ENCODE peak calls at places on chromosomes 13 and 19, in four cellular contexts. U is HepG2, D is endothelial cell of umbilical vein, C is GM23248. S is an unnamed sample.

GRCh38 chr19:32196690-32197420 is 148.6 kb upstream of the ZNF507 start:
- DNase-seq in U (no peak), C (no peak), D (no peak), S (no peak)

GRCh38 chr13:44231786-44232516 is 141.7 kb upstream of the SERP2 start:
- DNase-seq in U (peak; percentile 46), D (peak; percentile 71), C (peak; percentile 95), S (peak; percentile 96)

GRCh38 chr19:31260171-31260933 is 88.9 kb downstream of the TSHZ3 start:
- DNase-seq in U (no peak), D (no peak), C (no peak), S (no peak)

GRCh38 chr13:41456768-41457588 is at the start of gene RGCC:
- DNase-seq in D (peak; percentile 74), U (peak; percentile 30), C (peak; percentile 91), S (peak; percentile 50)

GRCh38 chr19:23770672-23771250 is 12.1 kb upstream of the ZNF681 start:
- DNase-seq in U (no peak), D (no peak), C (no peak), S (no peak)

GRCh38 chr13:40442826-40443225 is 223.6 kb downstream of the FOXO1 start:
- DNase-seq in D (no peak), U (peak; percentile 17), C (no peak), S (peak; percentile 54)

GRCh38 chr13:48244159-48244558 is 11.2 kb downstream of the ITM2B start:
- DNase-seq in C (no peak), U (no peak), D (no peak), S (no peak)

GRCh38 chr19:11921852-11922495 is 2.9 kb upstream of the ZNF700 start:
- DNase-seq in U (no peak), D (no peak), C (no peak), S (no peak)

GRCh38 chr13:80436571-80437169 is 95.7 kb upstream of the SPRY2 start:
- DNase-seq in C (no peak), D (no peak), U (no peak), S (peak; percentile 24)

GRCh38 chr13:50126378-50127016 is 111.3 kb downstream of the KCNRG start:
- DNase-seq in C (peak; percentile 60), U (peak; percentile 27), D (peak; percentile 39), S (no peak)

GRCh38 chr19:33273881-33274662 is 28.3 kb downstream of the CEBPA start:
- DNase-seq in D (peak; percentile 2), C (peak; percentile 94), U (peak; percentile 56), S (peak; percentile 87)

GRCh38 chr19:11887247-11887617 is 350 bp upstream of the ZNF69 start:
- DNase-seq in C (peak; percentile 70), U (no peak), D (no peak), S (no peak)

GRCh38 chr19:50377051-50377441 is 789 bp downstream of the NR1H2 start:
- DNase-seq in D (peak; percentile 14), U (peak; percentile 12), C (peak; percentile 36), S (no peak)

GRCh38 chr19:31214086-31214485 is 135.2 kb downstream of the TSHZ3 start:
- DNase-seq in C (peak; percentile 100), U (no peak), D (peak; percentile 17), S (peak; percentile 100)

GRCh38 chr13:63198076-63198475 is 1782.4 kb upstream of the PCDH20 start:
- DNase-seq in U (no peak), C (peak; percentile 5), D (no peak), S (peak; percentile 56)

GRCh38 chr19:49020931-49021895 is 2.9 kb downstream of the CGB3 start:
- DNase-seq in C (peak; percentile 42), D (no peak), U (peak; percentile 23), S (no peak)

GRCh38 chr19:2327773-2328400 is 499 bp downstream of the LSM7 start:
- DNase-seq in D (peak; percentile 90), U (peak; percentile 32), C (peak; percentile 76), S (peak; percentile 88)

GRCh38 chr19:2323707-2324106 is 4.7 kb downstream of the LSM7 start:
- DNase-seq in C (no peak), U (no peak), D (no peak), S (no peak)

GRCh38 chr19:2324220-2324948 is 4.0 kb downstream of the LSM7 start:
- DNase-seq in D (no peak), C (no peak), U (no peak), S (no peak)

GRCh38 chr19:2326699-2327360 is 1.6 kb downstream of the LSM7 start:
- DNase-seq in C (peak; percentile 20), D (no peak), U (no peak), S (no peak)

GRCh38 chr19:2325261-2326046 is 2.9 kb downstream of the LSM7 start:
- DNase-seq in D (peak; percentile 59), C (no peak), U (no peak), S (no peak)
- H3K9ac ChIP-seq in D (no peak overlapping the region), C (no peak overlapping the region), U (no peak overlapping the region), S (no peak overlapping the region)

DNA sequence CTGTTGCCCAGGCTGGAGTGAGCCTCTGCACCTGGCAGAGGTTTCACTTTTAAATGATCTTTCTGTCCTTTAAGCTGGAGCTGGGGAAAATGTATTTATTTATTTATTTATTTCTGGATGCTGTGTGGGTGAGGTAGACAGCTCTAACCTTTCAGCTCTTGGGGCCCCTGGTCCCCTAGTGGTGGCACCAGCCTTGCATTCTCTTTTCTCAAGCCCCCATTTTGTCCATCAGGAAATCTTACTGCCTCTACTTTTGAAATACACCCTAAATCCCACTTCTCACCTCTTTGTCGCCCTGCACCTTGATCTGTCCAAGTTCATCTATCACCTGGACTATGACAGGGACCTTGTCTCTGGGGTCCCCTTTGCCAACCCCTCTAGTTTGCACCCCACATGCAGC is 2.1 kb upstream of the B9D2 start:
- DNase-seq in U (no peak), D (no peak), C (no peak), S (no peak)
- H3K4me2 ChIP-seq in U (no peak overlapping the region), D (no peak overlapping the region), C (no peak overlapping the region), S (no peak overlapping the region)

GRCh38 chr19:1265611-1266115 is 3.5 kb upstream of the CIRBP start:
- DNase-seq in C (peak; percentile 97), D (peak; percentile 38), U (no peak), S (peak; percentile 62)

GRCh38 chr19:1267441-1268391 is 1.4 kb upstream of the CIRBP start:
- DNase-seq in C (peak; percentile 52), D (no peak), U (no peak), S (no peak)

GRCh38 chr19:1268392-1269064 is 604 bp upstream of the CIRBP start:
- DNase-seq in D (no peak), U (no peak), C (no peak), S (no peak)

GRCh38 chr19:1266116-1266817 is 2.9 kb upstream of the CIRBP start:
- DNase-seq in D (peak; percentile 70), U (peak; percentile 80), C (peak; percentile 95), S (peak; percentile 58)

GRCh38 chr19:1266818-1267440 is 2.2 kb upstream of the CIRBP start:
- DNase-seq in U (no peak), C (peak; percentile 79), D (peak; percentile 52), S (no peak)
- H4K20me1 ChIP-seq in U (peaks cover 23% of the 10 kb centered on the region), C (no peaks in the 10 kb centered on the region), D (no peaks in the 10 kb centered on the region), S (peaks cover 28% of the 10 kb centered on the region)

GRCh38 chr19:15181394-15181793 is 19.4 kb downstream of the NOTCH3 start:
- DNase-seq in C (no peak), D (no peak), U (no peak), S (no peak)
- H3K9ac ChIP-seq in C (no peak overlapping the region), D (no peak overlapping the region), U (peak overlapping the region; percentile 65), S (no peak overlapping the region)

GRCh38 chr13:51959773-51960172 is 51.5 kb downstream of the ATP7B start:
- DNase-seq in D (no peak), U (no peak), C (no peak), S (no peak)
- H3K4me2 ChIP-seq in D (no peak overlapping the region), U (no peak overlapping the region), C (no peak overlapping the region), S (no peak overlapping the region)

GRCh38 chr13:114055766-114056165 is 76.7 kb downstream of the RASA3 start:
- DNase-seq in C (no peak), U (no peak), D (no peak), S (no peak)
- H4K20me1 ChIP-seq in C (no peaks in the 10 kb centered on the region), U (no peaks in the 10 kb centered on the region), D (no peaks in the 10 kb centered on the region), S (peaks cover 87% of the 10 kb centered on the region)

DNA sequence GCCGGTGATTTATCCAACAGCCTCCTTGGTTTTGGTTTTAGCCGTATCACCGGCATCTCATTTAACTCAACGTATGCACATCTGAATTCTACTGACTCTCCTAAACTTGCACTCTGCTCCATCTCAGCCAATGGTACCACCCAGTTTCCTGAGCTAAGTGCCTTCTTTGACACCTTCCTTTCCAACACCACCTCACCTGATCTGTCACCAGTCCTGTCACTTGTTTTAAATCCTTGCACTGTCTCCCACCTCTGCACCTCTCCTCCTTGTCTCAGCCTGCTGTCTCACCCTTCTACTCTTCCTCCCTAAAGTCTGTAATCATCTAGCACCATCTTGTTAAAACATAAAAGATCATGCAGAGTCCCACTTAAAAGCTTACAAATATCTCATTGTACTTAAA is 28.1 kb upstream of the TPT1 start:
- DNase-seq in C (no peak), U (no peak), D (no peak), S (no peak)
- H3K9ac ChIP-seq in C (no peak overlapping the region), U (no peak overlapping the region), D (no peak overlapping the region), S (no peak overlapping the region)

GRCh38 chr19:46303702-46304397 is 7.0 kb downstream of the HIF3A start:
- DNase-seq in U (no peak), C (peak; percentile 47), D (no peak), S (no peak)
- H3K4me2 ChIP-seq in U (no peak overlapping the region), C (no peak overlapping the region), D (no peak overlapping the region), S (peak overlapping the region; percentile 57)

GRCh38 chr13:108223850-108224503 is 5.8 kb downstream of the ABHD13 start:
- DNase-seq in U (no peak), C (no peak), D (no peak), S (no peak)
- H4K20me1 ChIP-seq in U (peaks cover 8% of the 10 kb centered on the region), C (no peaks in the 10 kb centered on the region), D (peaks cover 7% of the 10 kb centered on the region), S (peaks cover 65% of the 10 kb centered on the region)

S was measured in astrocyte.